ENCODE peak calls at places on chromosomes 5 and 9, in six cellular contexts. U is K562, R is IMR-90, B is fibroblast of lung, L is endothelial cell of umbilical vein, P is mammary epithelial cell. E is an unnamed sample.

GRCh38 chr5:123906698-123907295 is 394.8 kb downstream of the CSNK1G3 start:
- DNase-seq in U (no peak), R (no peak), B (no peak), L (no peak), P (no peak), E (no peak)

GRCh38 chr5:7878381-7878873 is 9.5 kb downstream of the MTRR start:
- DNase-seq in U (no peak), R (peak), B (peak), L (no peak), P (peak), E (peak)

GRCh38 chr9:134742822-134743221 is 101.2 kb downstream of the COL5A1 start:
- DNase-seq in U (no peak), R (no peak), B (no peak), L (no peak), P (no peak), E (no peak)

GRCh38 chr9:83220737-83221136 is 157.8 kb upstream of the RASEF start:
- DNase-seq in U (no peak), R (peak), B (peak), L (peak), P (peak), E (peak)

GRCh38 chr5:11062379-11062778 is 301.3 kb upstream of the DAP start:
- DNase-seq in U (no peak), R (peak), B (peak), L (no peak), P (no peak), E (peak)

GRCh38 chr5:14424011-14424685 is 157.4 kb upstream of the OTULINL start:
- DNase-seq in U (no peak), R (no peak), B (no peak), L (no peak), P (no peak), E (no peak)

GRCh38 chr9:90641868-90642558 is 611 bp downstream of the DIRAS2 start:
- DNase-seq in U (no peak), R (no peak), B (no peak), L (no peak), P (no peak), E (no peak)

GRCh38 chr5:124919076-124919475 is 172.6 kb upstream of the ZNF608 start:
- DNase-seq in U (no peak), R (no peak), B (no peak), L (no peak), P (no peak), E (no peak)

GRCh38 chr9:31588010-31588409 is 796.4 kb upstream of the ACO1 start:
- DNase-seq in U (no peak), R (no peak), B (no peak), L (no peak), P (no peak), E (no peak)

GRCh38 chr9:128215491-128216404 is 12.6 kb downstream of the DNM1 start:
- DNase-seq in U (no peak), R (peak), B (peak), L (peak), P (no peak), E (peak)

GRCh38 chr9:13264788-13265187 is 14.7 kb downstream of the MPDZ start:
- DNase-seq in U (no peak), R (no peak), B (no peak), L (no peak), P (no peak), E (no peak)

GRCh38 chr5:13976867-13977479 is 32.5 kb upstream of the DNAH5 start:
- DNase-seq in U (peak), R (peak), B (peak), L (peak), P (peak), E (peak)

GRCh38 chr9:125492719-125493118 is 214.3 kb downstream of the MAPKAP1 start:
- DNase-seq in U (no peak), R (no peak), B (no peak), L (no peak), P (no peak), E (no peak)

GRCh38 chr9:2568689-2569088 is 52.9 kb upstream of the VLDLR start:
- DNase-seq in U (no peak), R (no peak), B (no peak), L (no peak), P (no peak), E (no peak)

GRCh38 chr5:38104497-38105230 is 153.7 kb upstream of the EGFLAM start:
- DNase-seq in U (no peak), R (no peak), B (no peak), L (no peak), P (no peak), E (no peak)

GRCh38 chr5:132655821-132656773 is 1.9 kb upstream of the IL13 start:
- DNase-seq in U (no peak), R (no peak), B (peak), L (peak), P (no peak), E (peak)

GRCh38 chr5:60843693-60844428 is at the start of gene ELOVL7:
- DNase-seq in U (peak), R (peak), B (peak), L (peak), P (peak), E (peak)

GRCh38 chr5:173926359-173926758 is 38.2 kb downstream of the CPEB4 start:
- DNase-seq in U (no peak), R (peak), B (peak), L (no peak), P (no peak), E (peak)

GRCh38 chr9:94026816-94027215 is 57.4 kb upstream of the PTPDC1 start:
- DNase-seq in U (no peak), R (no peak), B (no peak), L (no peak), P (no peak), E (no peak)

GRCh38 chr9:133342083-133342406 is 5.9 kb downstream of the MED22 start:
- DNase-seq in U (no peak), R (no peak), B (no peak), L (no peak), P (no peak), E (no peak)

GRCh38 chr5:108548684-108549596 is 167.0 kb upstream of the FBXL17 start:
- DNase-seq in U (peak), R (no peak), B (no peak), L (no peak), P (no peak), E (no peak)

GRCh38 chr5:169655353-169655752 is 18.3 kb downstream of the DOCK2 start:
- DNase-seq in U (no peak), R (no peak), B (no peak), L (no peak), P (no peak), E (no peak)

GRCh38 chr9:127361561-127361960 is 35.4 kb upstream of the SLC2A8 start:
- DNase-seq in U (peak), R (no peak), B (no peak), L (no peak), P (peak), E (no peak)

GRCh38 chr5:109823597-109823996 is 133.9 kb downstream of the MAN2A1 start:
- DNase-seq in U (no peak), R (peak), B (peak), L (no peak), P (no peak), E (peak)

GRCh38 chr5:37891832-37892231 is 52.0 kb upstream of the GDNF start:
- DNase-seq in U (no peak), R (no peak), B (no peak), L (no peak), P (no peak), E (no peak)

DNA sequence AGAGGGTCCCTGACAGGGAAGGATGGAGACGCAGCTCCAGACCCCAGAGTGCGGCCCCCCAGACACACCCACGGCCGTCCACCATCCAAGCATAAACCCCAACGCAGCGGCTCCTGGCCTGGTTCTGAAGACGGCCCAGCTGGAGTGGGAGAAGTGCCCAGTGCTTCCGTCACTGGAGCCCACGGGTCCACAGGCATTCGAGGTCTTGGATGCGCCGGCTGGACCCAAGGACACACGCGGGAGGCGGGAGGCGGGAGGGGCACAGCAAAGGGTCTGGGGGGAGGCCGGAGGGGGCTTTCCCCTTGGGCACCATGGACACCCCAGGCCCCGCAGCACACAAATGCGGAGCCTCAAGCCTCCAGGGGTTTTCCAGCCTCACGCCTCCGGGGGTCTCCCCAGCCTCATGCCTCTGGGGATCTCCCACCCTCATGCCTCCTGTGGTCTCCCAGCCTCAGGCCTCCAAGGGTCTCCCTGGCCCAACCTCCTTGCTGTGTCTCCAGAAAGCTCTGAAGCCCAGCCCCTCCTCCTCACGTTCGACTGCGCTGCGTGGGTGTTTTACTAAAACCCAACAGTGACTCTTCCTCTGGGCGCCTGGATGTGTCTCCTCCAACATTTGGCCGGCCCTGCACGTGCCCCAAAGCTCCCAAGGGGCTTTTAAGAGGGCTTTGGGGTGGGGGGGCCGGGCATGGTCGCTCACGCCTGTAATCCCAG is 15.2 kb downstream of the EXD3 start:
- DNase-seq in U (peak), R (no peak), B (no peak), L (no peak), P (no peak), E (no peak)
- H3K4me3 ChIP-seq in U (no peak), R (no peak), B (no peak), L (no peak), P (no peak), E (peak)

DNA sequence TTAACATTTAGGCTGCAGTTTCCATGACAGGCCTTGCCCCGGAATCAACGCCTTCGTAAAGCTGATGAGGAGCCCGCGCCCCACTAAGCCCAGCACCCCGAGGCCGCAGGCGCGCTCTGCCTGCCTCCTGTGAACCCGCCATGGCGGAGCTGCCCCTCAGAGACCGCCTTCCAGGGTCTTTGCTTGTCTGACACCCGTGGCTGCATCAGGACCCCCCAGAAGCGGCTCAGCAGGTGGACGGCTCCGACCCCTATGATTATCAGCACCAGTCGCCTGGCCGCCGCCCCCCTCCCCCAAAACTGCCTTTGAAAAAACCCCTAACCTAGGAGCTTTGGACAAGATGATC is 507 bp upstream of the DPH7 start:
- DNase-seq in U (no peak), R (no peak), B (no peak), L (no peak), P (no peak), E (no peak)
- H3K9ac ChIP-seq in U (peak), R (peak), B (peak), L (peak), P (peak), E (peak)

GRCh38 chr5:168290902-168291280 is 554 bp upstream of the WWC1 start:
- DNase-seq in U (no peak), R (no peak), B (no peak), L (no peak), P (no peak), E (no peak)
- H3K4me3 ChIP-seq in U (no peak), R (peak), B (no peak), L (no peak), P (peak), E (peak)

DNA sequence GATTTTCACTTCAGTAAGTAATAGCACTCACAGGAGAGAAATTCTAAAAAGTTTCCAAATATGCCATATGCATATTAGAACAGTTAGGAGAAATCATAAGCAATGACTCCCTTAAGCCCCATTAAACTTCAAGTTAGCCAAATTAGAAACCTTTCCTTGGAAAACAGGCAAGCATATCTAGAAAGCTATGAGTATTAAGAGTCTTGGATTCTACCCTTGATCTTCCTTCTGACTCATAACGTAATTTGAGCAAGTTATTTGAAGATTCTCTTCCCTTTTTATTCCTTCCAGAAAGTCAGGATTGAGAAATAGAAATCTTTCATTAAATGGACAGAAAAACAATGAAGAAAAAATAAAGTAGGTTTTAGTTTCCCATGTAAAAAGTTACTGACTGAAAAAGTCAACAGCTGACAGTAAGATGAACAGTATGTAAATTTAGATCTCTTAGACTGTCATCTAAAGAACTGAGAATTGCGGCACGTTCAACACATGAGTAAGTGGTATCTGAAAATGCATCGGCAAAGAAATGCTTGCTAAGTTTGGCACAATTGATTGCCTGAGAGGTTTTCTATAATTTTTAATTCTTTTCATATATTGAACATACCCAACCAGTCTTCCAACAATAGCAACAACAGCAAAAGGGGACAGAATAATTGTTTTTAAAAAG is 565.7 kb upstream of the FTMT start:
- DNase-seq in U (no peak), R (peak), B (peak), L (no peak), P (no peak), E (peak)
- H3K9ac ChIP-seq in U (no peak), R (no peak), B (no peak), L (no peak), P (no peak), E (peak)

DNA sequence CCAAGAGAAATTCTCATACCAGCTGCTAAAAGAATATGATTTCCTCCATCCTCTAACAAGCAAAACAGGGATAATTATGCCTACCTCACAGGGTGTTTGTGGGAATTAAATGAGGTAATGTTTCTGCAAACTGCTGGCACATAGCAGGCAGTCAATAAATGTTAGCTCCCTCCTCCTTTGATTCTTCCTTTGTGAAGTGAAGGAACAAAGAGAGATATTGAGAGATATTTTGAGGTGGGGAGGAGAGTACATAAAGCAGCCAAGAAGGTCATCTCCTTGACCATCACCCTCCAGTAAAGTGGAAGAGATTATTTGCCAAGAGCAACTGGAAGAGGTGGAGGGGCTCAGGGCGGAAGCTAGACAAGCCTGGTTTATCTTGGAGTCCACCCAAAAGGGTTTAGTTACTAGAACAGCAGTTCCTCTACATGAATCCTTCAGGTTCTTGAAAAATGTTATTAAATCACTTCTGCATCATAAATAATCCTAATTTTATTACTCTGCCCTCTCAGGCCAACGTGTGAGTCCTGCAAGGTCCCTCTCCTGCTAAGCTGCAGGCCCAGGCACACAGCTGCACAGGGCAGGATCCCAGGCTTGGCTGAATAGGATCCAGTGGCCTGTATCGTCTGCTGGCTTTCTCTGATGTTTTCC is 35.0 kb upstream of the TLE1 start:
- DNase-seq in U (no peak), R (peak), B (peak), L (peak), P (no peak), E (no peak)
- H3K4me3 ChIP-seq in U (no peak), R (no peak), B (no peak), L (no peak), P (no peak), E (no peak)

GRCh38 chr9:131666779-131667178 is 73.1 kb downstream of the RAPGEF1 start:
- DNase-seq in U (no peak), R (no peak), B (no peak), L (no peak), P (no peak), E (no peak)

GRCh38 chr9:131669234-131670172 is 70.4 kb downstream of the RAPGEF1 start:
- DNase-seq in U (no peak), R (no peak), B (no peak), L (no peak), P (no peak), E (no peak)

GRCh38 chr9:131668439-131669233 is 71.2 kb downstream of the RAPGEF1 start:
- DNase-seq in U (peak), R (peak), B (peak), L (peak), P (peak), E (peak)

GRCh38 chr9:131667576-131667975 is 72.3 kb downstream of the RAPGEF1 start:
- DNase-seq in U (no peak), R (no peak), B (no peak), L (no peak), P (no peak), E (no peak)

GRCh38 chr9:131668057-131668438 is 71.8 kb downstream of the RAPGEF1 start:
- DNase-seq in U (no peak), R (no peak), B (no peak), L (no peak), P (no peak), E (no peak)
- H3K9ac ChIP-seq in U (no peak), R (no peak), B (no peak), L (peak), P (no peak), E (peak)

DNA sequence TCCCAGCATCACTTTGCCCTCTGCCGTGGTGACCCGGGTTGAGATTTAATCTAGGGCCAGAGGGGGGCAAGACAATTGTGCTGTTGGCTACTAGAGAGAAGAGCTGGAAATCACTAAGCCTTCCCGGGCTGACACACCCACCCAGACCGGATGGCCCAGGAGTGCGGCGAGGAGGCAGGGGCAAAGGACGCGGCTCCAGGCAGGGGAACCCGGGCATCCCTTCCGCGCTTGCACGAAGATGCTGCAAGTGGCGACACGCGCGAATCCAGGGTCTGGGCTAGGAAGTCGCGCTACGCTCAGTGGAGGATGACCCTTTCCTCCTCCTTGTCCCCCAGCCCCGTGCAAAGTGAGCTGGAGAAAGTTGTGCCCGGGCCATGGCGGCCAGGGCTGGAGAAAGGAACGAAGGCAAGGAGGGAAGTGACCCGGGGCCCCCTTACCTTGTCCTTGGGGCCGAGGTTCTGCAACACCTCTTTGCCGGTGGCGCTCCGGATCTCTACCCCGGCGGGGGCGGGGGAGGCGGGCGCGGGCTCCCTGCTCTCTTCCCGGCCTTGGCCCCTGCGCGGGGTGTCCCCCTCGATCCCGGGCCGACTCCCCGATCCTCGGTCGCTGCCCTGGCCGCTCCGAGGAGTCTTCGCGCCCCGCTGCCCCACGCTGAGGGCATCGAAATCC is 693 bp downstream of the DPYSL3 start:
- DNase-seq in U (no peak), R (peak), B (no peak), L (no peak), P (peak), E (peak)
- H3K4me3 ChIP-seq in U (no peak), R (peak), B (peak), L (peak), P (peak), E (peak)

GRCh38 chr5:156912869-156913268 is 50.2 kb downstream of the TIMD4 start:
- DNase-seq in U (no peak), R (no peak), B (no peak), L (no peak), P (no peak), E (no peak)

GRCh38 chr5:156913719-156914370 is 49.2 kb downstream of the TIMD4 start:
- DNase-seq in U (no peak), R (no peak), B (no peak), L (no peak), P (no peak), E (no peak)

GRCh38 chr5:156913355-156913718 is 49.7 kb downstream of the TIMD4 start:
- DNase-seq in U (no peak), R (no peak), B (no peak), L (no peak), P (no peak), E (no peak)

GRCh38 chr5:156918311-156918845 is 44.6 kb downstream of the TIMD4 start:
- DNase-seq in U (no peak), R (no peak), B (no peak), L (no peak), P (no peak), E (no peak)

GRCh38 chr5:156914371-156914737 is 48.7 kb downstream of the TIMD4 start:
- DNase-seq in U (no peak), R (no peak), B (no peak), L (no peak), P (no peak), E (no peak)
- H3K9ac ChIP-seq in U (no peak), R (no peak), B (no peak), L (no peak), P (no peak), E (no peak)

GRCh38 chr9:112784020-112784788 is 33.6 kb downstream of the SNX30 start:
- DNase-seq in U (no peak), R (peak), B (peak), L (peak), P (peak), E (no peak)

GRCh38 chr9:112782218-112782617 is 31.7 kb downstream of the SNX30 start:
- DNase-seq in U (no peak), R (no peak), B (no peak), L (no peak), P (no peak), E (no peak)

GRCh38 chr9:112783551-112783954 is 33.0 kb downstream of the SNX30 start:
- DNase-seq in U (no peak), R (no peak), B (no peak), L (no peak), P (no peak), E (no peak)

GRCh38 chr9:112777914-112778313 is 27.4 kb downstream of the SNX30 start:
- DNase-seq in U (no peak), R (peak), B (no peak), L (no peak), P (peak), E (no peak)

GRCh38 chr9:112780637-112781036 is 30.1 kb downstream of the SNX30 start:
- DNase-seq in U (no peak), R (no peak), B (no peak), L (no peak), P (no peak), E (no peak)
- H3K4me3 ChIP-seq in U (no peak), R (no peak), B (no peak), L (no peak), P (no peak), E (no peak)